ENCODE peak calls at places on chromosome 10, in six cellular contexts. B is GM12892; P is uterus; I is astrocyte of the spinal cord; L is activated CD8-positive, alpha-beta memory T cell treated with anti-CD3 and anti-CD28 coated beads for 48 hours; H is posterior vena cava. S is an unnamed sample.

GRCh38 chr10:78336402-78336791 is 302.7 kb downstream of the RPS24 start:
- DNase-seq in I (peak; percentile 91), B (no peak), P (peak; percentile 25), H (no peak), L (no peak), S (no peak)

GRCh38 chr10:124632064-124632531 is 112.1 kb downstream of the FAM53B start:
- DNase-seq in L (no peak), P (no peak), I (peak; percentile 64), H (no peak), B (no peak), S (peak; percentile 27)

GRCh38 chr10:47048533-47048905 is 137.3 kb downstream of the PTPN20 start:
- DNase-seq in L (no peak), B (no peak), P (no peak), I (no peak), H (no peak), S (no peak)

GRCh38 chr10:59887006-59887405 is 19.4 kb downstream of the CCDC6 start:
- DNase-seq in B (no peak), P (no peak), L (no peak), I (no peak), H (no peak), S (no peak)

GRCh38 chr10:92590623-92591549 is 2.0 kb upstream of the KIF11 start:
- DNase-seq in L (no peak), P (peak; percentile 38), I (peak; percentile 72), B (no peak), H (no peak), S (peak; percentile 11)

GRCh38 chr10:94214497-94214896 is 148.2 kb downstream of the NOC3L start:
- DNase-seq in B (no peak), L (no peak), I (no peak), H (no peak), P (no peak), S (no peak)

GRCh38 chr10:1739751-1740150 is 2.4 kb upstream of the ADARB2 start:
- DNase-seq in H (no peak), I (no peak), B (no peak), L (no peak), P (no peak), S (no peak)

GRCh38 chr10:16987976-16988610 is 141.5 kb downstream of the CUBN start:
- DNase-seq in L (no peak), P (no peak), H (no peak), I (no peak), B (no peak), S (no peak)

GRCh38 chr10:5888843-5889623 is 660 bp downstream of the ANKRD16 start:
- DNase-seq in L (peak; percentile 26), I (peak; percentile 22), B (no peak), H (no peak), P (no peak), S (peak; percentile 69)

GRCh38 chr10:52056296-52056695 is 257.8 kb upstream of the DKK1 start:
- DNase-seq in I (no peak), L (no peak), P (no peak), B (no peak), H (no peak), S (no peak)

GRCh38 chr10:32981760-32982159 is 23.7 kb upstream of the ITGB1 start:
- DNase-seq in L (no peak), B (no peak), H (no peak), I (peak; percentile 58), P (peak; percentile 65), S (peak; percentile 86)

GRCh38 chr10:3803884-3804741 is 19.1 kb upstream of the KLF6 start:
- DNase-seq in L (no peak), I (no peak), B (no peak), H (no peak), P (no peak), S (no peak)

GRCh38 chr10:98309366-98310355 is 41.7 kb upstream of the LOXL4 start:
- DNase-seq in B (peak; percentile 33), I (peak; percentile 83), L (no peak), H (peak; percentile 89), P (peak; percentile 76), S (peak; percentile 83)

GRCh38 chr10:33099748-33100147 is 141.7 kb upstream of the ITGB1 start:
- DNase-seq in H (no peak), P (no peak), I (peak; percentile 53), B (no peak), L (no peak), S (no peak)

S was measured in cardiac muscle cell.